ENCODE peak calls at places on chromosomes 7 and 10, in five cellular contexts. G is GM23338, Z is A549, C is left lung, H is esophagus muscularis mucosa. A is an unnamed sample.

GRCh38 chr10:93039721-93040120 is 20.9 kb upstream of the CYP26C1 start:
- DNase-seq in G (peak; percentile 82), C (no peak), Z (peak; percentile 46), H (no peak), A (no peak)

GRCh38 chr10:1182280-1183032 is 126.3 kb downstream of the WDR37 start:
- DNase-seq in C (no peak), H (no peak), G (no peak), Z (no peak), A (no peak)

GRCh38 chr7:154907651-154908620 is 95.0 kb downstream of the PAXIP1 start:
- DNase-seq in Z (no peak), G (no peak), C (no peak), H (no peak), A (no peak)

GRCh38 chr10:114172776-114173555 is 1.0 kb downstream of the CCDC186 start:
- DNase-seq in H (no peak), G (no peak), C (no peak), Z (no peak), A (peak; percentile 2)

GRCh38 chr7:28646371-28647075 is 234.2 kb downstream of the CREB5 start:
- DNase-seq in Z (no peak), G (no peak), H (no peak), C (no peak), A (no peak)

GRCh38 chr10:87093461-87094372 is 926 bp downstream of the GLUD1 start:
- DNase-seq in C (peak; percentile 89), G (peak; percentile 56), H (no peak), Z (peak; percentile 48), A (peak; percentile 65)

GRCh38 chr10:13346912-13347234 is 1.2 kb downstream of the SEPHS1 start:
- DNase-seq in H (no peak), G (peak; percentile 55), C (no peak), Z (no peak), A (no peak)

GRCh38 chr10:58965855-58966254 is 210.6 kb upstream of the PHYHIPL start:
- DNase-seq in C (no peak), G (no peak), Z (no peak), H (no peak), A (no peak)

GRCh38 chr7:34128762-34129161 is 223.4 kb downstream of the BMPER start:
- DNase-seq in C (no peak), G (no peak), Z (no peak), H (no peak), A (no peak)

GRCh38 chr10:35005868-35006267 is 84.3 kb downstream of the CUL2 start:
- DNase-seq in C (no peak), H (no peak), Z (peak; percentile 80), G (no peak), A (peak; percentile 53)

GRCh38 chr7:79051915-79052314 is 401.6 kb downstream of the MAGI2 start:
- DNase-seq in Z (no peak), H (no peak), C (no peak), G (no peak), A (no peak)

DNA sequence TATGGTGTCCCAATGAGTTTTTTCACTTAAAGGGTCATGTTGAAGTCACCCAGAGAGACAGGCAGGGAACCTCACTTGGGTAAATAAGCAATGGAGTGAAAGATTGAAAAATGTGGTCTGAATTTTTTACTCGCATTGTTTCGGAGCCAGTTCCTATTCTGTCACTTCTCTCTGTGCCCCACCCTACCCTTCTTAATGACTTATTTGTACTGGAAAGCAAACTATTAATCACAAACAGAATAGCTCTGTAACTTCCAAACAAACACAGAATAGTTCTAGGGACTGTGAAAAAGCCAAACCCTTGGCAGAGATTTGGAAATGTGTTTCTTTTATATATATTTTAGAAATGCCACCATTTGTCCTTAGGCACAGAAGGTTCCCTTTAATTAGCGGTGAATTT is 76.0 kb downstream of the LRMDA start:
- DNase-seq in Z (no peak), G (no peak), C (no peak), H (no peak), A (no peak)
- H3K27ac ChIP-seq in Z (no peak overlapping the region), G (no peak overlapping the region), C (no peak overlapping the region), H (peak overlapping the region; percentile 75), A (no peak overlapping the region)

DNA sequence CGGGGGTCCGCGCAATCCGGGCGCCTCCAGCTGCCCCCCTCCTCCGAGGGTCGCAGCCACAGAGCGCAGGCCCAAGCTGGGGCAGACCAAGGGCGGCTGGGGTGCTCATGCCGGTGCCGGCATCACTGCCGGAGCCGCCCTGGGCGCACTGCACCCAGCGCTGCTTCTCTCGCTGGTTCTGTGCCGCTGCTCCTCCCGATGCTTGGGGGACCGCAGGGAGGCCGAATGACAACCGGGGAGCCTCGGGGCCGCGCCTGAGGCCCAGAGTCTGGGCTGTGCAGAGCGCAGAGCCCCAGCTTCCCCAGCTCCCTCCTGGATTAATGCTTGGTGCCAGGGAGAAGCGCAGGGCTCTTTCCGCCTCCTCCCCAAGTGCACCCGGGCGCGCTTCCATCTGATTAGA is 19.7 kb upstream of the PTF1A start:
- DNase-seq in H (no peak), C (no peak), G (peak; percentile 46), Z (no peak), A (no peak)
- H3K4me3 ChIP-seq in H (no peak overlapping the region), C (no peak overlapping the region), G (peak overlapping the region; percentile 46), Z (no peak overlapping the region), A (no peak overlapping the region)

GRCh38 chr10:95408148-95408930 is 117.5 kb upstream of the PDLIM1 start:
- DNase-seq in H (no peak), Z (no peak), G (no peak), C (no peak), A (no peak)

GRCh38 chr10:95414016-95414830 is 123.4 kb upstream of the PDLIM1 start:
- DNase-seq in Z (no peak), C (no peak), H (no peak), G (no peak), A (no peak)

GRCh38 chr10:95408931-95409873 is 118.4 kb upstream of the PDLIM1 start:
- DNase-seq in H (no peak), G (peak; percentile 85), Z (no peak), C (no peak), A (no peak)

GRCh38 chr10:95413608-95414007 is 122.8 kb upstream of the PDLIM1 start:
- DNase-seq in Z (no peak), C (no peak), G (no peak), H (no peak), A (no peak)

GRCh38 chr10:95411635-95412034 is 120.8 kb upstream of the PDLIM1 start:
- DNase-seq in H (no peak), C (no peak), G (peak; percentile 75), Z (no peak), A (no peak)
- H3K4me1 ChIP-seq in H (peaks cover 100% of the 10 kb centered on the region), C (peaks cover 15% of the 10 kb centered on the region), G (peaks cover 40% of the 10 kb centered on the region), Z (peaks cover 10% of the 10 kb centered on the region), A (no peaks in the 10 kb centered on the region)

DNA sequence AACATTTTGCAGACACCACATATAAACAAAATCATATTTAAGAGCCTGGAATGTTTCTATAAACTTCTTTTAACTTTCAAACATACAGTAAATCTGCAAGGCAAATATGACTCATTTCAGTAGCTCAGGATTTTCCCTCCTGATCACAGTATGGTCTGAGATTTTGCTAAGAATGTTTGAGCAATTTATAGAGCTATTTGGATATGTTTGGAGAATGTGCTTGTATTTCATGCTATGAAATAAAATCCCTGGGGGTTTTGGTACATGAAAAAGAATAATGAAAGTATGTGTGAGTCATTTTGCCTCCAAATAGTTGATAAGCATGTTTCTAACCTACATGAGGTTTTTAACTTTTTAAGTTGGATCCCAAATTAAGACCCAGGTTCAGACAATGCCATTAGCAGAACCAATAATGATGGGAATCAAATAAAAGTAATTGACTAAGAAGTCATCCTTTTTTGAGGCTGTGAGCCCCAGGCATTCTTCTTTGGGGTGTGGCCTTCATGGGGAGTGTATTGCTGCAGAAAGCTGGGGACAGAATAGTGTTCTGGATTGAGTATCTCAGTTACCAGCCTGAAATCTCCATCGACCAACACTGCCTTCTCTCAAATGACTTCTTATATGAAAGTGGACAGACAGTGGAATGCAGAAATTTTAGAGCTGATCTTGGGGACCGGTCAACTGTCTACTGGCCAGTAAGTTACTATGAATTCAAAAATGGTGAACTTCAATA is 66.1 kb upstream of the AGBL3 start:
- DNase-seq in H (peak; percentile 42), G (no peak), Z (peak; percentile 45), C (no peak), A (peak; percentile 93)
- H3K27ac ChIP-seq in H (peak overlapping the region; percentile 85), G (no peak overlapping the region), Z (peak overlapping the region; percentile 71), C (peak overlapping the region; percentile 44), A (peak overlapping the region; percentile 81)